ENCODE peak calls at places on chromosomes 6 and 20, in five cellular contexts. F is upper lobe of left lung, R is HepG2, U is K562, Z is GM12878. Q is an unnamed sample.

GRCh38 chr6:31293343-31293742 is 21.5 kb upstream of the HLA-C start:
- ATAC-seq in F (no peak), R (no peak), U (no peak), Z (no peak), Q (no peak)

GRCh38 chr6:130794010-130794675 is 33.1 kb upstream of the SMLR1 start:
- ATAC-seq in F (no peak), R (no peak), U (no peak), Z (no peak), Q (no peak)

GRCh38 chr20:19851863-19852262 is 93.8 kb downstream of the RIN2 start:
- ATAC-seq in F (no peak), R (no peak), U (no peak), Z (no peak), Q (no peak)

GRCh38 chr6:38508894-38509293 is 130.8 kb downstream of the BTBD9 start:
- ATAC-seq in F (no peak), R (no peak), U (no peak), Z (no peak), Q (no peak)

GRCh38 chr6:155340464-155341129 is 26.3 kb upstream of the TFB1M start:
- ATAC-seq in F (peak; percentile 21), R (peak; percentile 94), U (peak; percentile 34), Z (peak; percentile 64), Q (no peak)

GRCh38 chr6:129501401-129502051 is 208.5 kb downstream of the ARHGAP18 start:
- ATAC-seq in F (peak; percentile 71), R (peak; percentile 83), U (peak; percentile 93), Z (peak; percentile 17), Q (peak; percentile 65)

GRCh38 chr20:55135923-55136322 is 660.5 kb downstream of the DOK5 start:
- ATAC-seq in F (no peak), R (no peak), U (no peak), Z (no peak), Q (no peak)

GRCh38 chr6:163148781-163149534 is 265.6 kb upstream of the QKI start:
- ATAC-seq in F (peak; percentile 47), R (peak; percentile 43), U (peak; percentile 60), Z (no peak), Q (no peak)

GRCh38 chr20:30286157-30286556 is 971.3 kb upstream of the DEFB115 start:
- ATAC-seq in F (no peak), R (peak; percentile 94), U (peak; percentile 86), Z (no peak), Q (no peak)

GRCh38 chr6:133992992-133993682 is 40.1 kb downstream of the TBPL1 start:
- ATAC-seq in F (peak; percentile 43), R (no peak), U (peak; percentile 49), Z (no peak), Q (peak; percentile 33)

DNA sequence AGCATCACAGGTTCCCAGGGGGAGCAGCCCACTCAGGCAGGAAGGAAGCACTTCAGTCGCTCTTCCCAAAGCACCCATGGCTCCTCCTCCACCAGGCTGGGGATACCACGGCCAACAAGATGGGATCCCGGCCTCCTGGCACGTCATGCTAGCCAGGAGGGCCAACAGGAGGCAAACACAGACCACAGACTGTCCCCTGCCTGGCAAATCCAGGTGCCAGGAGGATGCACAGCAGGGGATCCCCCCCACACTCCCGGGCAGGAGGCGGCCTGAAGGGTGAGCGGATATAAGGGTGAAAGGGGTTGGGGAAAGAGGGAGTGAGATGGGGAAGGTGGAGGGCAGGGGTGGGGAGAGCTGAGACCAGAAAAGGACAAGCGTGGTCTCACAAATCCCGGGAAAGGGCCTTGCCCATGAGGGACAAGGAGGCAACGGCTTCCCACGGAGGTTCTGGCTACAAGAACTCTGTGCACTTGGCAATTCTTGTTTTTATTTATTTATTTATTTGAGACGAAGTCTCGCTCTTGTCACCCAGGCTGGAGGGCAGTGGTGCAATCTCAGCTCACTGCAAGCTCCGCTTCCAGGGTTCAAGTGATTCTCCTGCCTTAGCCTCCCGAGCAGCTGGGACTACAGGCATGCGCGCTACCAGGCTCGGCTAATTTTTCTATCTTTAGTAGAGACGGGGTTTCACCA is 7.2 kb downstream of the PXDC1 start:
- ATAC-seq in F (no peak), R (no peak), U (no peak), Z (no peak), Q (no peak)
- TF ChIP-seq POLR2AphosphoS5 in F (no peak), R (no peak), U (no peak), Z (no peak), Q (no peak)

DNA sequence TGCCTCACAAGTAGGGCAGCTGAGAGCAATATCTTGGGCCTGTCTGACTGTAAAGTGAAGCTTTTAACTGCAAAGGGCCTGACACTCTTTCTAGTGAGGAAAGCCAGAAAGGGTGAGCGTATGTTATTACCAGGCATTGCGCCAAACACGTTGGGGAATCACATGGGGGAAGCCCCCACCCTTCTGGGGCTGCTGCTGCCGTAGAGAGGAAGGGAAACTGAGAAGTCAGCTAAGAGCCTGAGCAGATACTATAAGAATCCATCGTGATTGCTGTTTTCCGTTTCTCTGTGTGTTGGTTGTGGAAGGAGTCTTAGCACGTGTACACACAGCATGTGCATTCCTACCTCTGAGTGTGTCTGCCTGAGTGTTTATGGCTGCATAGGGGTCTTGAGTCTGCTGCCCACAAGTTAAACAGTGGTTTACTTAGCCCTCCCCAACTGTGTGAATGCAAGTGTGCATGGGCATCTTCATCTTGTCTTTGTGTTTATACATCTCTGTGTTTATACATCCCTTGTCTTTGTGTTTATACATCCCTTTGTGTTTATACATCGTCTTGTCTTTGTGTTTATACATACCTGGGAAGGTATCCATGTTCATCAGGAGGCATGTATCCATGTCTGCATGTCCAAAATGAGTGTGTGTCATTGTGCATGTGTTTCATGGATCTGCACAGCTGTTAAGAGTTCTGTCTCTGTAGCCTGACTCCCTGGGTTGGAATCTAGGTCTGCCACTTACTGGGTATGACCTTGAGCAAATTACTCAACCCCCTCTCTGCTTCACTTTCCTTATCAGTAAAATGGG is 50.3 kb upstream of the SIRPA start:
- ATAC-seq in F (peak; percentile 86), R (no peak), U (no peak), Z (peak; percentile 99), Q (peak; percentile 63)
- TF ChIP-seq EP300 in F (no peak), R (no peak), U (no peak), Z (peak; percentile 78), Q (no peak)

DNA sequence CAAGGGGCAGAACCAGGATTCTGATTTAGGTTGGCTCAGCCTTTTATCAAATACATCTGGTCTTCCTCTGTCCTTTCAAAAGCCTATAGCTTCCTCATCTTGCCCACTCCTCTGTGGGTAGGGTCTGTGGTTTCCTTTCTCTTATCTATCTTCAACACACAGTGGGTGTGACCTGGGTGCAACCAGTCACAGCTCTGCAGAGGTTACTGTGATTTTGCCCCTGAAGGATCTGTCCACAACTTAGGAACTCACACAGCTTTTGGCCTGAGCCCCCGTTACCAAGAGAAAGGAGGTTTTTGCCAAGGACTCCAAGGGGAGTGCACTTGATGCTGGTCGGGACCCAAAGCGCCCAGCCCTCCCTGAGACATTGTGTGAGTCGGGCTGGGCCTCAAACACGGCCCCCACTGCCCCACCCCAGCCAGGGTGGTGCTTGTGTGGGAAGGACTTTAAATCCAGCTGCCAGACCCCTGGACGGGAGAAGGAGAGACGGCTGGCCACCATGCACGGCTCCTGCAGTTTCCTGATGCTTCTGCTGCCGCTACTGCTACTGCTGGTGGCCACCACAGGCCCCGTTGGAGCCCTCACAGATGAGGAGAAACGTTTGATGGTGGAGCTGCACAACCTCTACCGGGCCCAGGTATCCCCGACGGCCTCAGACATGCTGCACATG is at the start of gene PI16:
- ATAC-seq in F (peak; percentile 78), R (peak; percentile 28), U (peak; percentile 88), Z (no peak), Q (peak; percentile 64)
- H3K4me1 ChIP-seq in F (no peaks in the 10 kb centered on the region), R (no peaks in the 10 kb centered on the region), U (peaks cover 9% of the 10 kb centered on the region), Z (peaks cover 3% of the 10 kb centered on the region), Q (no peaks in the 10 kb centered on the region)

DNA sequence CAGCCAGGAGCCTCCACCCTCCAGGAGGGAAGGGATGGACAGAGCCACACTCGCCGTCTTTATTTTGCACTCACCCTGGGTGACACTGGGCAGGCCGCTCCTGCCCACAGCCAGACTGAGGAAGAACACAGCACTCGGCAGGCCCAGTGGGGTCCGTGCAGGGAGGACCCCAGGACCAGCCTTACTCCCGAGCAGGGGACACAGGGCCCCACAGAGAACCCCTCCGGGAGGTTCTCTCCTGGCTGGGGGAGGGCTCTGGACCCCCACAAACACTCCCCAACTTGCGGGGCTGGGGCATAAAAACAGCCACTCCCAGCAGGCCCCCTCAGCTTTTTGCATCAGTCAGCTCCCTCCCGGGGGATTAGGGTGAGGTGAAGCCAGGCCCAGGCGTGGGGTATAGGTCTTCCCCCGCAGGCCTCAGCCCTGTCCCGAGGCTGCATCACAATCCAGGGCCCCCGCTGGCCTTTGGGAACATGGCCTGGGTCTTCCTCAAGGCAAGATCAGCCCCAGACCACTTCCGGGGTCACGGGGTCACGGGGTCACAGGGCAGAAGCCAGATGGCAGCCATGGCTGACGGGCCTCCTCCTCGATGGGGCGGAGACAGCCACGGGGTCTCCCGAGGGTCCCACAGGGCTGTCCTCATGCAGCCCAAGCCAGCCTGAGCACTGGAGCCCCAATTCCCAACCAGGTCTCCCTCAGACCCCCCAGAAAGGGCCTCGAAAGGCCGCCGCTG is 3.2 kb downstream of the TNFRSF6B start:
- ATAC-seq in F (no peak), R (no peak), U (peak; percentile 1), Z (peak; percentile 41), Q (no peak)
- TF ChIP-seq POLR2AphosphoS5 in F (no peak), R (peak; percentile 1), U (peak; percentile 34), Z (no peak), Q (no peak)

GRCh38 chr20:62721511-62722197 is 13.0 kb downstream of the NTSR1 start:
- ATAC-seq in F (no peak), R (no peak), U (no peak), Z (peak; percentile 48), Q (no peak)

GRCh38 chr20:62722627-62723026 is 14.0 kb downstream of the NTSR1 start:
- ATAC-seq in F (no peak), R (no peak), U (no peak), Z (no peak), Q (no peak)

GRCh38 chr20:62724692-62725595 is 16.3 kb downstream of the NTSR1 start:
- ATAC-seq in F (no peak), R (no peak), U (no peak), Z (no peak), Q (no peak)

GRCh38 chr20:62723768-62724420 is 15.3 kb downstream of the NTSR1 start:
- ATAC-seq in F (no peak), R (no peak), U (no peak), Z (no peak), Q (no peak)

DNA sequence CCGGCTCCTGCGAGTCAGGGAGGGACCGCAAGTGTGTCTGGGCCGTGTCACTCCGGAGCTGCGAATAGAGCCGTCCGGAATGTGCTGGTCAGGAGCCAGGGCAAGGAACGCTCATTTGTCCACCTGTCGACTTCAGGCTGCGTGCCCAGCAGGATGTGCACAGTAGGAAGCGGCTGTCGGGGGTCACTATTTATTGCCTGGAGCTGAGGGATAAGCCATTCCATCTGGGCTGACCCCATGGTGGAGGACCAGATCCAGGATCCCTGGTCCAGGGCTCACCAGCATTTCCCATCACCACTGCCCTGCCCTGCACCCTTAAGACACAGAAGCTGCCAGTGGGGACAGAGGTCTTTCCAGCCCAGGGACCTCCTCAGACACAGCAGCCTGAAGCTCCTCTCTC is 14.7 kb downstream of the NTSR1 start:
- ATAC-seq in F (no peak), R (no peak), U (no peak), Z (no peak), Q (peak; percentile 80)
- TF ChIP-seq EP300 in F (no peak), R (no peak), U (no peak), Z (no peak), Q (no peak)

GRCh38 chr6:4021862-4022715 is 56.8 kb downstream of the FAM217A start:
- ATAC-seq in F (peak; percentile 29), R (peak; percentile 32), U (peak; percentile 44), Z (peak; percentile 25), Q (no peak)
- H3K4me1 ChIP-seq in F (peaks cover 66% of the 10 kb centered on the region), R (peaks cover 60% of the 10 kb centered on the region), U (peaks cover 26% of the 10 kb centered on the region), Z (peaks cover 6% of the 10 kb centered on the region), Q (peaks cover 35% of the 10 kb centered on the region)